ENCODE peak calls at places on chromosomes 5 and 9, in seven cellular contexts. One of them, this sample, is unnamed.

GRCh38 chr5:180640301-180640764 is 9.1 kb downstream of the FLT4 start:
- DNase-seq in left lung: peak; percentile 51
- DNase-seq in GM23248: no peak
- DNase-seq in breast epithelium: peak; percentile 49
- DNase-seq in SJSA1: no peak
- DNase-seq in neural progenitor cell: no peak
- DNase-seq in spleen: peak; percentile 70
- DNase-seq in this sample: no peak

GRCh38 chr9:136617746-136618577 is 44.8 kb upstream of the EGFL7 start:
- DNase-seq in left lung: no peak
- DNase-seq in GM23248: no peak
- DNase-seq in breast epithelium: no peak
- DNase-seq in SJSA1: no peak
- DNase-seq in neural progenitor cell: no peak
- DNase-seq in spleen: peak; percentile 80
- DNase-seq in this sample: no peak

GRCh38 chr9:129838707-129839259 is 3.5 kb downstream of the USP20 start:
- DNase-seq in left lung: no peak
- DNase-seq in GM23248: peak; percentile 96
- DNase-seq in breast epithelium: no peak
- DNase-seq in SJSA1: no peak
- DNase-seq in neural progenitor cell: no peak
- DNase-seq in spleen: no peak
- DNase-seq in this sample: no peak

GRCh38 chr5:8600843-8601242 is 731.9 kb downstream of the MTRR start:
- DNase-seq in left lung: no peak
- DNase-seq in GM23248: no peak
- DNase-seq in breast epithelium: no peak
- DNase-seq in SJSA1: no peak
- DNase-seq in neural progenitor cell: no peak
- DNase-seq in spleen: no peak
- DNase-seq in this sample: no peak

GRCh38 chr9:7172445-7173115 is 414.8 kb downstream of the KDM4C start:
- DNase-seq in left lung: no peak
- DNase-seq in GM23248: peak; percentile 71
- DNase-seq in breast epithelium: no peak
- DNase-seq in SJSA1: no peak
- DNase-seq in neural progenitor cell: no peak
- DNase-seq in spleen: no peak
- DNase-seq in this sample: no peak

GRCh38 chr9:36189978-36190377 is 743 bp upstream of the CLTA start:
- DNase-seq in left lung: no peak
- DNase-seq in GM23248: peak; percentile 40
- DNase-seq in breast epithelium: no peak
- DNase-seq in SJSA1: no peak
- DNase-seq in neural progenitor cell: peak; percentile 40
- DNase-seq in spleen: no peak
- DNase-seq in this sample: no peak

GRCh38 chr5:112186401-112186990 is 232.6 kb downstream of the EPB41L4A start:
- DNase-seq in left lung: no peak
- DNase-seq in GM23248: peak; percentile 68
- DNase-seq in breast epithelium: no peak
- DNase-seq in SJSA1: no peak
- DNase-seq in neural progenitor cell: peak; percentile 55
- DNase-seq in spleen: no peak
- DNase-seq in this sample: no peak

GRCh38 chr5:122258840-122259239 is 53.2 kb upstream of the SNCAIP start:
- DNase-seq in left lung: no peak
- DNase-seq in GM23248: no peak
- DNase-seq in breast epithelium: no peak
- DNase-seq in SJSA1: no peak
- DNase-seq in neural progenitor cell: no peak
- DNase-seq in spleen: no peak
- DNase-seq in this sample: no peak

GRCh38 chr5:1008451-1009358 is at the start of gene NKD2:
- DNase-seq in left lung: peak; percentile 78
- DNase-seq in GM23248: peak; percentile 56
- DNase-seq in breast epithelium: peak; percentile 48
- DNase-seq in SJSA1: peak; percentile 63
- DNase-seq in neural progenitor cell: peak; percentile 82
- DNase-seq in spleen: peak; percentile 77
- DNase-seq in this sample: no peak

GRCh38 chr5:124696898-124697297 is 49.5 kb downstream of the ZNF608 start:
- DNase-seq in left lung: no peak
- DNase-seq in GM23248: no peak
- DNase-seq in breast epithelium: no peak
- DNase-seq in SJSA1: no peak
- DNase-seq in neural progenitor cell: no peak
- DNase-seq in spleen: no peak
- DNase-seq in this sample: no peak

GRCh38 chr9:70127036-70127435 is 83.4 kb downstream of the MAMDC2 start:
- DNase-seq in left lung: no peak
- DNase-seq in GM23248: no peak
- DNase-seq in breast epithelium: no peak
- DNase-seq in SJSA1: no peak
- DNase-seq in neural progenitor cell: no peak
- DNase-seq in spleen: no peak
- DNase-seq in this sample: no peak

GRCh38 chr9:70131296-70131695 is 87.6 kb downstream of the MAMDC2 start:
- DNase-seq in left lung: no peak
- DNase-seq in GM23248: no peak
- DNase-seq in breast epithelium: no peak
- DNase-seq in SJSA1: no peak
- DNase-seq in neural progenitor cell: no peak
- DNase-seq in spleen: no peak
- DNase-seq in this sample: no peak

GRCh38 chr9:70125621-70126020 is 82.0 kb downstream of the MAMDC2 start:
- DNase-seq in left lung: no peak
- DNase-seq in GM23248: no peak
- DNase-seq in breast epithelium: no peak
- DNase-seq in SJSA1: no peak
- DNase-seq in neural progenitor cell: no peak
- DNase-seq in spleen: no peak
- DNase-seq in this sample: no peak

GRCh38 chr9:70130266-70130665 is 86.6 kb downstream of the MAMDC2 start:
- DNase-seq in left lung: no peak
- DNase-seq in GM23248: no peak
- DNase-seq in breast epithelium: no peak
- DNase-seq in SJSA1: no peak
- DNase-seq in neural progenitor cell: no peak
- DNase-seq in spleen: no peak
- DNase-seq in this sample: no peak

DNA sequence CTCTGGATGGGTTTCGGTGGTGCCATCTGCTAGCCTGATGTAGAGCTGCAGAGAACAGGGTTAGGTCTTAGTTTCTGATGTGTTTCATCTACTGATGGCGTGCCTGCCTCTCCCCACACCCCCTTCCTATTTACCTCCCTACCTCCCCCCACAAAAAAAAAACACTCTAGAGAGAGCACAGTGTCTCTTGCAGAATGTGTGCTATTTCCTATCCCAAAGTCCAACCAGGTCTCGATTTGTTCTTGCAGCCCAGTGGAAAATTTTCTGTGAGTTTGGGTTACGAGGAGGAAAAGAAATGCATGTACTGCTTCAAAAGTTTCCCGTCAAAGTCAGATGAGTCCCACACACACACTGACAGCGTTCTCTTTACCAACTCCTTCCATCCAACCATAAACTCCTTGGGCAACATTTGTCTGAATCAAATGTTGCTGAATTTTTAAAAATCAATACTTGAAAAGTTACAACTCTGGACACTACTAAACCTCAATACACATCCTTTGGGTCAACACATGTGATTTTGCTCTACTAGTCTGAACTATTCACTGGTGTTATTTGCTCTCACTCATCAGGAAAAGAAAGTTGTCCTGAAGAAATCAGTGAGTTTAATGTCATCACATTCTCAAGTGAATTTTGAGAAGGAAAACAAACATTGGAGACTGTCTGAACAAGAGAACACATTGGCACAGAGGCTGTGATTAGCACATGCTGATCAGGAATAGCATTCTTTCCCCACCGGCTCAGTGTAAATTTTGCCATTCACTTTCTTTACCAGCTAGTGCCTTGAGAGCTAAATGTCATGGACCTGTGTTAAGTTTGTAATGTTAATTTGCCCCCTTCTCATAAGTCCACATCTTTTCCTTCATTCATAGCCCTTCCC is 84.1 kb downstream of the MAMDC2 start:
- DNase-seq in left lung: no peak
- DNase-seq in GM23248: no peak
- DNase-seq in breast epithelium: no peak
- DNase-seq in SJSA1: no peak
- DNase-seq in neural progenitor cell: no peak
- DNase-seq in spleen: no peak
- DNase-seq in this sample: no peak
- H3K27ac ChIP-seq in left lung: peak overlapping the region; percentile 19
- H3K27ac ChIP-seq in GM23248: no peak overlapping the region
- H3K27ac ChIP-seq in breast epithelium: no peak overlapping the region
- H3K27ac ChIP-seq in SJSA1: no peak overlapping the region
- H3K27ac ChIP-seq in neural progenitor cell: no peak overlapping the region
- H3K27ac ChIP-seq in spleen: no peak overlapping the region
- H3K27ac ChIP-seq in this sample: no peak overlapping the region

GRCh38 chr5:172188033-172188892 is at the start of gene STK10:
- DNase-seq in left lung: peak; percentile 99
- DNase-seq in GM23248: peak; percentile 98
- DNase-seq in breast epithelium: peak; percentile 83
- DNase-seq in SJSA1: peak; percentile 97
- DNase-seq in neural progenitor cell: peak; percentile 96
- DNase-seq in spleen: peak; percentile 99
- DNase-seq in this sample: peak; percentile 97
- H3K27ac ChIP-seq in left lung: peak within 1 kb of the TSS; percentile 84
- H3K27ac ChIP-seq in GM23248: peak within 1 kb of the TSS; percentile 85
- H3K27ac ChIP-seq in breast epithelium: peak within 1 kb of the TSS; percentile 77
- H3K27ac ChIP-seq in SJSA1: peak within 1 kb of the TSS; percentile 60
- H3K27ac ChIP-seq in neural progenitor cell: peak within 1 kb of the TSS; percentile 95
- H3K27ac ChIP-seq in spleen: peak within 1 kb of the TSS; percentile 96
- H3K27ac ChIP-seq in this sample: peak within 1 kb of the TSS; percentile 91

DNA sequence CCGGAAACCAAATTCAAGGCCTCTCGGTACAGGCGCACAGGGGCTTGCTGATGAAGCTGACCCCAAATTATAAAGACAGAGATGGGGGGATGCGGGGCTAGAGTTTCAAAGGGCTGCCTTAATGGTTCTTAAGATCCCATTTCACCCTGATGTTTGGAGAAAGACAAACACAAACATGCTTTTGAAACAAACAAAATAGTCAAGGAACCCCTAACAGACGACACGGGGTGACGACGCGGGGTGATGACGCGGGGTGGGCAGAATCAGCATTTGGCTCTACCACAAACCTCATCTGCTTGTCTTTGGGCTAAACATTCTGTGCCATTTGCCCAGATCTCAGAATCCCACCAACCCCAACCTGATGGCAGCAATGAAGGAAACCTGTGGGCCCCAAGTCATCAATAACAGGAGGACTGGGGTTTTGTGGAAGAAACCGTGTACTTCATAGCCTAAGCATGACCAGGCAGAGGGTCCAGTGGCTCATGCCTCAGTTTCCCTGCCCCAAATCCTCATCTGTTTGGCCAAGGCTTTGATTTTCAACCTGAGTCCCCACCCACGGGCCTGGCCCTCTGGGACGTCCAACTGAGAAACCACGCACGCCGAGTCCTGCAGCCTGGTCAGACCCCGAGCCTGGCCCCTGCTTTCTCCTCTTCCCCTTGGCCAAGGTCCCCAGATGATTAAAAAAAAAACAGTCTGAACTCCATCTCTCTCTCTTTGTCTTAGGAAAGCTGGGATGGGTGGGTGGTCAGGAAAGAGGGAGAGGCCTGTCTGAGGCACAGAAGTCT is 148.5 kb downstream of the COL23A1 start:
- DNase-seq in left lung: no peak
- DNase-seq in GM23248: no peak
- DNase-seq in breast epithelium: no peak
- DNase-seq in SJSA1: peak; percentile 33
- DNase-seq in neural progenitor cell: no peak
- DNase-seq in spleen: no peak
- DNase-seq in this sample: no peak
- H3K27ac ChIP-seq in left lung: no peak overlapping the region
- H3K27ac ChIP-seq in GM23248: no peak overlapping the region
- H3K27ac ChIP-seq in breast epithelium: no peak overlapping the region
- H3K27ac ChIP-seq in SJSA1: no peak overlapping the region
- H3K27ac ChIP-seq in neural progenitor cell: no peak overlapping the region
- H3K27ac ChIP-seq in spleen: no peak overlapping the region
- H3K27ac ChIP-seq in this sample: no peak overlapping the region

GRCh38 chr5:38130346-38130745 is 128.0 kb upstream of the EGFLAM start:
- DNase-seq in left lung: no peak
- DNase-seq in GM23248: no peak
- DNase-seq in breast epithelium: no peak
- DNase-seq in SJSA1: no peak
- DNase-seq in neural progenitor cell: no peak
- DNase-seq in spleen: no peak
- DNase-seq in this sample: no peak
- H3K27ac ChIP-seq in left lung: no peak overlapping the region
- H3K27ac ChIP-seq in GM23248: no peak overlapping the region
- H3K27ac ChIP-seq in breast epithelium: no peak overlapping the region
- H3K27ac ChIP-seq in SJSA1: no peak overlapping the region
- H3K27ac ChIP-seq in neural progenitor cell: no peak overlapping the region
- H3K27ac ChIP-seq in spleen: no peak overlapping the region
- H3K27ac ChIP-seq in this sample: no peak overlapping the region